ENCODE peak calls at places on chromosomes 4 and X, in seven cellular contexts. P is Caco-2, J is heart left ventricle, D is hepatocyte, V is heart right ventricle, H is A549, K is Panc1. G is an unnamed sample.

GRCh38 chr4:24559032-24559821 is 25.1 kb downstream of the DHX15 start:
- DNase-seq in K (no peak), J (no peak), P (no peak), H (no peak), V (no peak), D (no peak), G (no peak)

GRCh38 chrX:103663921-103664320 is 22.6 kb downstream of the MORF4L2 start:
- DNase-seq in J (no peak), P (no peak), V (no peak), H (no peak), D (no peak), K (no peak), G (no peak)

GRCh38 chr4:138028923-138029322 is 213.2 kb downstream of the SLC7A11 start:
- DNase-seq in J (no peak), P (no peak), V (no peak), H (no peak), K (no peak), D (no peak), G (no peak)

GRCh38 chr4:7582313-7583096 is 147.8 kb upstream of the PSAPL1 start:
- DNase-seq in K (no peak), H (no peak), V (no peak), J (no peak), P (no peak), D (no peak), G (no peak)

GRCh38 chr4:168572002-168572401 is 75.2 kb downstream of the PALLD start:
- DNase-seq in K (no peak), H (no peak), D (no peak), V (no peak), P (no peak), J (no peak), G (no peak)

GRCh38 chrX:73239242-73239641 is 24.6 kb upstream of the NAP1L2 start:
- DNase-seq in P (no peak), H (no peak), V (no peak), D (no peak), J (no peak), K (no peak), G (no peak)

GRCh38 chrX:42087960-42088359 is 164.6 kb upstream of the CASK start:
- DNase-seq in P (no peak), K (no peak), J (no peak), V (no peak), D (no peak), H (no peak), G (no peak)

GRCh38 chr4:64271601-64272081 is 137.6 kb downstream of the TECRL start:
- DNase-seq in H (peak; percentile 2), J (peak; percentile 29), V (peak; percentile 55), D (no peak), K (no peak), P (no peak), G (no peak)

GRCh38 chrX:102599084-102599949 is at the start of gene ARMCX5:
- DNase-seq in K (peak; percentile 80), J (peak; percentile 71), H (peak; percentile 55), D (peak; percentile 89), P (peak; percentile 73), V (peak; percentile 74), G (peak; percentile 56)

GRCh38 chr4:18166925-18167324 is 145.4 kb upstream of the LCORL start:
- DNase-seq in V (no peak), P (no peak), H (no peak), K (no peak), D (no peak), J (no peak), G (no peak)

GRCh38 chr4:132893787-132894186 is 255.3 kb upstream of the PCDH10 start:
- DNase-seq in K (no peak), J (no peak), V (no peak), P (no peak), H (no peak), D (no peak), G (no peak)

GRCh38 chr4:151540728-151541437 is 131.9 kb downstream of the FHIP1A start:
- DNase-seq in J (no peak), P (no peak), V (no peak), H (peak; percentile 40), D (peak; percentile 70), K (peak; percentile 93), G (peak; percentile 60)

GRCh38 chr4:85790582-85790981 is 315.6 kb downstream of the ARHGAP24 start:
- DNase-seq in P (no peak), H (no peak), D (peak; percentile 11), J (no peak), K (no peak), V (no peak), G (no peak)

GRCh38 chr4:52550186-52550585 is 108.9 kb downstream of the USP46 start:
- DNase-seq in J (no peak), V (no peak), D (no peak), P (no peak), K (no peak), H (no peak), G (no peak)

GRCh38 chrX:19791562-19791961 is 95.8 kb downstream of the SH3KBP1 start:
- DNase-seq in K (no peak), P (no peak), J (no peak), H (no peak), V (no peak), D (no peak), G (no peak)

GRCh38 chr4:180449395-180449956 is 1793.7 kb upstream of the TENM3 start:
- DNase-seq in D (peak; percentile 74), V (no peak), H (peak; percentile 19), J (no peak), K (no peak), P (peak; percentile 37), G (no peak)

GRCh38 chr4:85864806-85865205 is 389.9 kb downstream of the ARHGAP24 start:
- DNase-seq in J (no peak), P (no peak), K (no peak), V (no peak), D (no peak), H (no peak), G (no peak)

DNA sequence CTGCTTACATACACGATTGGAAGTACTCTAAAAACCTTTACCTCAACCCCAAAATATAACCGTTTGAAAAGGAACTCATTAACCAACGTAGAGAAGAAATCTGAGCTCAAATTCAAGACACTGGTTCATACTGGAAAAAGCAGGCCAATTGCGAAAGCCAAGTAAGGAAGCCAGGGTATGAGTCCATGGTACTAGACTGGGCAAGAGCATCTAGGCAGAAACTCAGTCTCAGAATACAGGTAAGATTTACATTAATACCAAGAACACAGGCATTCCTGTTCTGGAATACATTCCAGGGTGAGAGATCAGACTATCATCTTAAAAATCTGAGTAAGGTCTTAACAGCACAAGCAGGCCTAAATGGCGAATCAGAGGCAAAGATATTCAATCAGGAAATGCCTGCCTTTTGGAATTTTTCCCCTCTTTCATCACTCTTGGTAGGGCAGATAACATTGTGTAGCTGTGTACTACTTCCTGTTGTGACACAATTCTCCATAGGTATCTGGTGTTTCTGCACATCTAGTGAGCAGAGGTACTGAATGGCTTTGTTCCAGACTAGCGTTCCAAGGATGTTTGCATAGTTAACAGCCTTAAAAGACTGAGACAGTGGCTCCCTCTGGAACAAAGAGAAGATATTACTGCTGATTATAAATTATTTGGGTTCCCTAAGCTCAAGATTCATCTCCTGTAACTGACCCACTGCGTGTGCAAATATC is 311.3 kb downstream of the PCDH19 start:
- DNase-seq in K (no peak), P (peak; percentile 0), D (no peak), V (no peak), H (no peak), J (no peak), G (no peak)
- TF ChIP-seq CTCF in K (no peak), P (no peak), D (no peak), V (no peak), H (no peak), J (no peak), G (no peak)

GRCh38 chr4:2797545-2798305 is 4.8 kb downstream of the SH3BP2 start:
- DNase-seq in K (no peak), H (no peak), J (peak; percentile 37), D (no peak), V (no peak), P (no peak), G (no peak)
- H3K4me3 ChIP-seq in K (no peak overlapping the region), H (no peak overlapping the region), J (no peak overlapping the region), D (no peak overlapping the region), V (no peak overlapping the region), P (no peak overlapping the region), G (no peak overlapping the region)

GRCh38 chrX:3788494-3789233 is 75.2 kb upstream of the PRKX start:
- DNase-seq in J (no peak), D (peak; percentile 10), P (peak; percentile 1), K (no peak), H (no peak), V (no peak), G (no peak)
- TF ChIP-seq CTCF in J (no peak), D (no peak), P (no peak), K (peak; percentile 27), H (no peak), V (no peak), G (no peak)

GRCh38 chr4:139887378-139887801 is 221.8 kb downstream of the MGST2 start:
- DNase-seq in P (no peak), D (no peak), H (no peak), K (no peak), V (no peak), J (no peak), G (no peak)
- H3K4me3 ChIP-seq in P (no peak overlapping the region), D (no peak overlapping the region), H (no peak overlapping the region), K (no peak overlapping the region), V (peak overlapping the region; percentile 13), J (no peak overlapping the region), G (no peak overlapping the region)

GRCh38 chr4:84502333-84502954 is 3.4 kb upstream of the NKX6-1 start:
- DNase-seq in D (no peak), K (no peak), P (no peak), J (no peak), V (no peak), H (no peak), G (no peak)

GRCh38 chr4:84501721-84502267 is 2.7 kb upstream of the NKX6-1 start:
- DNase-seq in K (no peak), V (no peak), H (no peak), P (no peak), J (no peak), D (no peak), G (no peak)

GRCh38 chr4:84502955-84503373 is 3.9 kb upstream of the NKX6-1 start:
- DNase-seq in K (no peak), P (no peak), H (no peak), J (no peak), V (no peak), D (no peak), G (no peak)

GRCh38 chr4:84503495-84504437 is 4.7 kb upstream of the NKX6-1 start:
- DNase-seq in V (peak; percentile 23), H (peak; percentile 56), K (peak; percentile 30), D (peak; percentile 87), J (no peak), P (peak; percentile 64), G (peak; percentile 42)

GRCh38 chr4:84504821-84505220 is 5.7 kb upstream of the NKX6-1 start:
- DNase-seq in H (no peak), V (no peak), K (no peak), J (no peak), P (no peak), D (no peak), G (no peak)
- TF ChIP-seq CTCF in H (no peak), V (no peak), K (no peak), J (no peak), P (no peak), D (no peak), G (no peak)

G was measured in HFF-Myc.